ENCODE peak calls at places on chromosomes 13 and 19, in four cellular contexts. E, P, Q and U are unnamed samples.

GRCh38 chr13:39810091-39810877 is 154.8 kb downstream of the COG6 start:
- DNase-seq in P (no peak), Q (no peak), E (no peak), U (no peak)

GRCh38 chr13:94947392-94947791 is 235.0 kb upstream of the SOX21 start:
- DNase-seq in P (no peak), Q (no peak), E (no peak), U (no peak)

GRCh38 chr13:98657506-98658085 is 80.7 kb upstream of the STK24 start:
- DNase-seq in Q (peak; percentile 21), E (no peak), P (no peak), U (no peak)

GRCh38 chr13:85140192-85140591 is 659.0 kb downstream of the SLITRK6 start:
- DNase-seq in Q (no peak), E (peak; percentile 2), P (no peak), U (no peak)

GRCh38 chr13:100095498-100095897 is 6.6 kb downstream of the PCCA start:
- DNase-seq in Q (no peak), P (no peak), E (no peak), U (no peak)

GRCh38 chr13:24459234-24459633 is 53.3 kb downstream of the PARP4 start:
- DNase-seq in E (peak; percentile 91), P (no peak), Q (peak; percentile 11), U (no peak)

GRCh38 chr19:44939668-44940067 is 2.4 kb upstream of the APOC4 start:
- DNase-seq in Q (no peak), E (peak; percentile 23), P (peak; percentile 78), U (no peak)

GRCh38 chr19:13881231-13881691 is 4.3 kb downstream of the NANOS3 start:
- DNase-seq in P (no peak), Q (no peak), E (peak; percentile 44), U (peak; percentile 48)

GRCh38 chr19:52527134-52527953 is at the start of gene ZNF808:
- DNase-seq in P (peak; percentile 98), E (peak; percentile 91), Q (peak; percentile 47), U (peak; percentile 99)

GRCh38 chr19:10288662-10289166 is 1.0 kb upstream of the ICAM5 start:
- DNase-seq in E (peak; percentile 80), P (no peak), Q (no peak), U (peak; percentile 66)

GRCh38 chr19:38142176-38143035 is 81.6 kb downstream of the DPF1 start:
- DNase-seq in P (no peak), Q (no peak), E (peak; percentile 78), U (peak; percentile 39)

GRCh38 chr19:38145627-38146026 is 78.4 kb downstream of the DPF1 start:
- DNase-seq in P (no peak), E (peak; percentile 42), Q (no peak), U (no peak)

GRCh38 chr19:38144667-38145066 is 79.4 kb downstream of the DPF1 start:
- DNase-seq in Q (no peak), P (no peak), E (no peak), U (no peak)

GRCh38 chr19:38141108-38141507 is 82.9 kb downstream of the DPF1 start:
- DNase-seq in P (no peak), E (no peak), Q (no peak), U (no peak)

DNA sequence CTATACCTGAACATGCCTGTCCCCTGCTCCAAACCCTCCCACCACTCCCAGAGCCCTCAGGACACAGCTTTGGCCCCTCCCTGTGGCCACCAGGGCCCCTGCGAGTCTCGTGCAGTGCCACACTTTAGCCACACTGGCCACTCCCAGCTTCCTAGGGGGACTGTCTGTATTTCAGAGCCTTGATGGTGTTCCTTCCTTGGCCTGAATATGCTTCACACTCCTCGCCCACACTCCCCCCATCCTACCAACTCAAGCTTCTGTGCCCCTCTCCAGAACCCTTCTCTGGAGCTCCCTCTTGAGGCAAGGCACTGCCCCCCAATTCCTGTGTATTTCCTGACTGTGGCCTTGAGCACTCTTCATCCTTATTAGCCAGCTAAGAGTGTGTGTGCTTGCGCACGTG is 80.2 kb downstream of the DPF1 start:
- DNase-seq in P (no peak), Q (no peak), E (no peak), U (no peak)
- TF ChIP-seq CTCF in P (no peak), Q (peak; percentile 26), E (peak; percentile 43), U (no peak)

GRCh38 chr13:112846411-112847115 is 122.5 kb upstream of the MCF2L start:
- DNase-seq in E (no peak), P (no peak), Q (no peak), U (no peak)
- H3K4me3 ChIP-seq in E (no peak overlapping the region), P (no peak overlapping the region), Q (no peak overlapping the region), U (no peak overlapping the region)

GRCh38 chr13:45472171-45472705 is 7.5 kb downstream of the COG3 start:
- DNase-seq in Q (no peak), E (peak; percentile 41), P (no peak), U (no peak)
- TF ChIP-seq CTCF in Q (no peak), E (no peak), P (no peak), U (no peak)

GRCh38 chr13:93861818-93862217 is 617.7 kb downstream of the DCT start:
- DNase-seq in E (peak; percentile 77), P (no peak), Q (no peak), U (no peak)
- H3K4me3 ChIP-seq in E (no peak overlapping the region), P (no peak overlapping the region), Q (no peak overlapping the region), U (no peak overlapping the region)

GRCh38 chr19:29285878-29286277 is 72.9 kb upstream of the UQCRFS1 start:
- DNase-seq in E (no peak), Q (no peak), P (no peak), U (no peak)
- TF ChIP-seq CTCF in E (no peak), Q (no peak), P (no peak), U (no peak)

DNA sequence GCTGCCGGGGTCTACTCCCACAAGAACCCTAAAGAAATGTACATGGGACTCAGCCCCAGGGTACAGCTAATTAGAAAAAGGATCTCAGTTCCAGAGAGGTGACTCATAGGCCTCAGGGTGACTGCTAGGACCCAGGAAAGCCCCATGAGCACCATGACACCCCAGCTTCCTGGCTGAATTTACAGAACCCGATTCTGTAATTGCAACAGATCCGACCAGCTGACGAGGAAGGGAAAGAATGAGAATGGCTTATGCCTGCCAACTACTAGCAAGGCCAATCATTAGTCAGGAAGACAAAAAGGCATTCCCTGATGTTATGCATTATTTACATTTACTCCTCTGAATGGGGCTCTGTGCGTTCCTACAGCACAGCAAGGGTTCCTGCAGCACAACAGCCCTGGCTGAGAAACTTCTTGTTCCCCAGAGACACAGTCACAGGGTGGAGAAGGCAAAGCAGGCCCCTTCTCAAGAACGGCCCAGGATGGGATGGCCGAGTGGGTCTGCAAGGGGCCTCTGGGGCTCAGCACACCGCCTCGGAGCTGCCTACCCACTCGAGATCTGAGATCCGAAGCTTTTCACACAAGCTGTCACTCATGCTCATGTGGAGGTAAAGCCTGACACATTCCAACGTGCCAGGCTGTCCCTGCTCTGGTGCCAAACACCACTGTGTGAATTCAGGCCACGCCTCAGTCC is 27.2 kb downstream of the PBX4 start:
- DNase-seq in Q (peak; percentile 91), E (peak; percentile 99), P (no peak), U (no peak)
- H3K4me3 ChIP-seq in Q (no peak overlapping the region), E (no peak overlapping the region), P (no peak overlapping the region), U (no peak overlapping the region)